ENCODE peak calls at places on chromosomes 12 and 14, in four cellular contexts. One of them, this sample, is unnamed.

GRCh38 chr12:122965356-122965755 is 907 bp downstream of the ABCB9 start:
- DNase-seq in HCT116: no peak
- DNase-seq in K562: no peak
- DNase-seq in Panc1: no peak
- DNase-seq in this sample: no peak

GRCh38 chr12:91902860-91903683 is 242.6 kb downstream of the BTG1 start:
- DNase-seq in HCT116: no peak
- DNase-seq in K562: no peak
- DNase-seq in Panc1: no peak
- DNase-seq in this sample: no peak

GRCh38 chr12:116277393-116278258 is at the start of gene MED13L:
- DNase-seq in HCT116: peak; percentile 57
- DNase-seq in K562: peak; percentile 97
- DNase-seq in Panc1: no peak
- DNase-seq in this sample: peak; percentile 64

GRCh38 chr12:7989827-7990491 is 42.6 kb upstream of the FOXJ2 start:
- DNase-seq in HCT116: no peak
- DNase-seq in K562: peak; percentile 7
- DNase-seq in Panc1: no peak
- DNase-seq in this sample: no peak

GRCh38 chr12:120194534-120195395 is at the start of gene GCN1:
- DNase-seq in HCT116: peak; percentile 47
- DNase-seq in K562: peak; percentile 87
- DNase-seq in Panc1: peak; percentile 62
- DNase-seq in this sample: peak; percentile 78

GRCh38 chr12:52054231-52054837 is 3.1 kb downstream of the NR4A1 start:
- DNase-seq in HCT116: no peak
- DNase-seq in K562: no peak
- DNase-seq in Panc1: no peak
- DNase-seq in this sample: no peak

GRCh38 chr12:42534184-42534838 is 55.2 kb downstream of the PRICKLE1 start:
- DNase-seq in HCT116: no peak
- DNase-seq in K562: no peak
- DNase-seq in Panc1: no peak
- DNase-seq in this sample: no peak

GRCh38 chr14:23286020-23286903 is at the start of gene HOMEZ:
- DNase-seq in HCT116: peak; percentile 92
- DNase-seq in K562: peak; percentile 97
- DNase-seq in Panc1: peak; percentile 73
- DNase-seq in this sample: peak; percentile 100

GRCh38 chr14:96084796-96085195 is 45.6 kb downstream of the C14orf132 start:
- DNase-seq in HCT116: no peak
- DNase-seq in K562: no peak
- DNase-seq in Panc1: no peak
- DNase-seq in this sample: no peak

GRCh38 chr14:95460647-95461478 is 55.6 kb downstream of the SYNE3 start:
- DNase-seq in HCT116: peak; percentile 37
- DNase-seq in K562: no peak
- DNase-seq in Panc1: no peak
- DNase-seq in this sample: no peak

GRCh38 chr14:39023939-39024871 is 78.8 kb downstream of the SEC23A start:
- DNase-seq in HCT116: no peak
- DNase-seq in K562: no peak
- DNase-seq in Panc1: no peak
- DNase-seq in this sample: peak; percentile 100

DNA sequence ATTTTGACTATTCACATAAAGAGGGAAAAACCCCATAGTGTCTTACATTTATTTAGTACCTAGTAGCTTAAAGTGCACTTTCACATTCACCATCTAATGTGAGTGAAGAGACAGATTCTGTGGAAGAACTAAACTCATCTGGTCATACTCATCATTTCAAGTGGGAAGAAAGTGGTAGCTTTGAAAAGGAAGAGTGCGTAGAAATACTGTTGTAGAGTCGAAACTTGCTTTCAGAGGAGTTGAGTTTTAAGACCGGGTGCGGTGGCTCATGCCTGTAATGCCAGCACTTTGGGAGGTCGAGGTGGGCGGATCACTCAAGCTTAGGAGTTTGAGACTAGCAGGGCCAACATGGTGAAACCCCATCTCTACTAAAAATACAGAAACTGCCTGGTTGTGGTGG is 222.2 kb downstream of the ERC1 start:
- DNase-seq in HCT116: no peak
- DNase-seq in K562: no peak
- DNase-seq in Panc1: no peak
- DNase-seq in this sample: no peak
- TF ChIP-seq TCF7L2 in HCT116: no peak
- TF ChIP-seq TCF7L2 in K562: no peak
- TF ChIP-seq TCF7L2 in Panc1: no peak
- TF ChIP-seq TCF7L2 in this sample: no peak

GRCh38 chr12:130463259-130463658 is 125.6 kb downstream of the PIWIL1 start:
- DNase-seq in HCT116: no peak
- DNase-seq in K562: no peak
- DNase-seq in Panc1: no peak
- DNase-seq in this sample: no peak
- TF ChIP-seq TCF7L2 in HCT116: no peak
- TF ChIP-seq TCF7L2 in K562: no peak
- TF ChIP-seq TCF7L2 in Panc1: no peak
- TF ChIP-seq TCF7L2 in this sample: no peak

DNA sequence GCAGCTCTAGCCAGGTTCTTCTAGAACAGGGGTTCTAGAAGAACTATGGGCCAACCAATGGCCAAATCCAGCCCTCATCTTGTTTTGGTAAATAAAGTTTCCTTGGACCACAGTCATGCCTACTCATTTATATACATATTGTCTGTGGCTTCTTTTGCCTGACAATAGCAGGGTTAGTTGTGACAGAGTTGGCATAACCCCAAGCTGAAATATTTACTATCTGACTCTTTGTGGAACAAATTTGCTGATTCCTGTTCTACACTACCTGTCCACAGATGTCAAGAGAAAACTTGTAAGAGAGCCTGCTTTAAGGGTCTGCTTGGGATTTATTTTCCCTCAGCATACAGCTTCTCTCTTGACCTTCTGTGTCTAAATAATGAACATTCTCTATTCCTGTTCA is 289.0 kb downstream of the KSR2 start:
- DNase-seq in HCT116: no peak
- DNase-seq in K562: no peak
- DNase-seq in Panc1: no peak
- DNase-seq in this sample: no peak
- TF ChIP-seq TCF7L2 in HCT116: no peak
- TF ChIP-seq TCF7L2 in K562: no peak
- TF ChIP-seq TCF7L2 in Panc1: no peak
- TF ChIP-seq TCF7L2 in this sample: no peak

GRCh38 chr12:62581288-62582064 is 114.8 kb downstream of the MON2 start:
- DNase-seq in HCT116: peak; percentile 38
- DNase-seq in K562: peak; percentile 19
- DNase-seq in Panc1: no peak
- DNase-seq in this sample: peak; percentile 28
- TF ChIP-seq TCF7L2 in HCT116: no peak
- TF ChIP-seq TCF7L2 in K562: no peak
- TF ChIP-seq TCF7L2 in Panc1: no peak
- TF ChIP-seq TCF7L2 in this sample: no peak

GRCh38 chr12:9868951-9869306 is 225 bp downstream of the CLEC2B start:
- DNase-seq in HCT116: no peak
- DNase-seq in K562: no peak
- DNase-seq in Panc1: no peak
- DNase-seq in this sample: no peak

GRCh38 chr12:9870311-9870866 is 1.2 kb upstream of the CLEC2B start:
- DNase-seq in HCT116: no peak
- DNase-seq in K562: no peak
- DNase-seq in Panc1: no peak
- DNase-seq in this sample: no peak

GRCh38 chr12:9869307-9870161 is at the start of gene CLEC2B:
- DNase-seq in HCT116: no peak
- DNase-seq in K562: no peak
- DNase-seq in Panc1: no peak
- DNase-seq in this sample: no peak

GRCh38 chr12:9872116-9872515 is 3.0 kb upstream of the CLEC2B start:
- DNase-seq in HCT116: no peak
- DNase-seq in K562: no peak
- DNase-seq in Panc1: no peak
- DNase-seq in this sample: no peak

DNA sequence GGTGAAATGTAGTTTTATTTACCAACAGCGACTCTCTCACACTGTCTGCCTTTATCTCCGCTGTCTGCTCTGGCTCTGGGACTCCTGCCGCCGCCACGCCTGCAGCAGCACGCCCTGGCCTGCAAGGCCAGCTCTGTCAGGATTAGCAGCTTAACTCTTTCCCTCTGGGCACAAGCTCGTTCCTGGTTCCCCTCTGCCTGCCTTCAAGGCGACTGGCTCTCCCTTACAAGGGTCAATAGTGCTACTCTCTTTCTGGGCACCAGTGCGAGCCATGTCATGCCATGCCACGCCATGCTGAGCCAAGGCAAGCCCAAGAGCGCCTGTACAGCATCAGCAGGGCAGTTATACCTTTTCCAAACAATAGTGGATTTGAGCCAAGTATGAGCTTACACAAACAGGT is 3.6 kb upstream of the CLEC2B start:
- DNase-seq in HCT116: no peak
- DNase-seq in K562: no peak
- DNase-seq in Panc1: no peak
- DNase-seq in this sample: no peak
- TF ChIP-seq TCF7L2 in HCT116: no peak
- TF ChIP-seq TCF7L2 in K562: no peak
- TF ChIP-seq TCF7L2 in Panc1: no peak
- TF ChIP-seq TCF7L2 in this sample: no peak

GRCh38 chr12:642633-643477 is 20.4 kb downstream of the NINJ2 start:
- DNase-seq in HCT116: no peak
- DNase-seq in K562: peak; percentile 91
- DNase-seq in Panc1: no peak
- DNase-seq in this sample: no peak

GRCh38 chr12:644818-645552 is 18.3 kb downstream of the NINJ2 start:
- DNase-seq in HCT116: no peak
- DNase-seq in K562: no peak
- DNase-seq in Panc1: no peak
- DNase-seq in this sample: no peak

GRCh38 chr12:644293-644639 is 19.0 kb downstream of the NINJ2 start:
- DNase-seq in HCT116: no peak
- DNase-seq in K562: no peak
- DNase-seq in Panc1: no peak
- DNase-seq in this sample: no peak

GRCh38 chr12:645563-646071 is 17.6 kb downstream of the NINJ2 start:
- DNase-seq in HCT116: no peak
- DNase-seq in K562: no peak
- DNase-seq in Panc1: no peak
- DNase-seq in this sample: peak; percentile 79

GRCh38 chr12:643478-644292 is 19.6 kb downstream of the NINJ2 start:
- DNase-seq in HCT116: no peak
- DNase-seq in K562: peak; percentile 18
- DNase-seq in Panc1: no peak
- DNase-seq in this sample: no peak
- TF ChIP-seq TCF7L2 in HCT116: no peak
- TF ChIP-seq TCF7L2 in K562: no peak
- TF ChIP-seq TCF7L2 in Panc1: no peak
- TF ChIP-seq TCF7L2 in this sample: no peak

GRCh38 chr12:95787274-95787814 is 3.2 kb downstream of the NTN4 start:
- DNase-seq in HCT116: no peak
- DNase-seq in K562: no peak
- DNase-seq in Panc1: no peak
- DNase-seq in this sample: no peak

GRCh38 chr12:95789126-95790024 is 1.2 kb downstream of the NTN4 start:
- DNase-seq in HCT116: no peak
- DNase-seq in K562: no peak
- DNase-seq in Panc1: no peak
- DNase-seq in this sample: no peak

GRCh38 chr12:95788637-95789036 is 1.9 kb downstream of the NTN4 start:
- DNase-seq in HCT116: no peak
- DNase-seq in K562: no peak
- DNase-seq in Panc1: no peak
- DNase-seq in this sample: no peak

GRCh38 chr12:95790025-95790911 is at the start of gene NTN4:
- DNase-seq in HCT116: no peak
- DNase-seq in K562: no peak
- DNase-seq in Panc1: no peak
- DNase-seq in this sample: no peak

GRCh38 chr12:95790912-95791849 is 617 bp upstream of the NTN4 start:
- DNase-seq in HCT116: no peak
- DNase-seq in K562: no peak
- DNase-seq in Panc1: no peak
- DNase-seq in this sample: no peak
- TF ChIP-seq TCF7L2 in HCT116: no peak
- TF ChIP-seq TCF7L2 in K562: no peak
- TF ChIP-seq TCF7L2 in Panc1: no peak
- TF ChIP-seq TCF7L2 in this sample: no peak

GRCh38 chr14:34502826-34503225 is 36.7 kb downstream of the EAPP start:
- DNase-seq in HCT116: no peak
- DNase-seq in K562: no peak
- DNase-seq in Panc1: no peak
- DNase-seq in this sample: no peak
- TF ChIP-seq TCF7L2 in HCT116: no peak
- TF ChIP-seq TCF7L2 in K562: no peak
- TF ChIP-seq TCF7L2 in Panc1: no peak
- TF ChIP-seq TCF7L2 in this sample: no peak